ENCODE peak calls at places on chromosomes 12 and 14, in eight cellular contexts. P is GM12865, B is testis, Q is cardiac fibroblast, N is psoas muscle, F is tibial nerve, Z is lower lobe of right lung, K is A549. S is an unnamed sample.

GRCh38 chr14:69376439-69376838 is 21.7 kb downstream of the ERH start:
- DNase-seq in B (no peak), K (peak), N (no peak), F (no peak), Z (no peak), P (no peak), Q (peak), S (no peak)

GRCh38 chr14:69612014-69612758 is 790 bp downstream of the SUSD6 start:
- DNase-seq in F (peak), B (peak), Z (peak), K (no peak), N (peak), P (peak), Q (peak), S (peak)

GRCh38 chr12:98653866-98654493 is 8.9 kb downstream of the APAF1 start:
- DNase-seq in Z (no peak), N (no peak), B (no peak), K (peak), Q (peak), P (peak), F (no peak), S (peak)

GRCh38 chr12:91951571-91951970 is 194.1 kb downstream of the BTG1 start:
- DNase-seq in Z (no peak), B (no peak), N (no peak), K (no peak), Q (no peak), P (no peak), F (no peak), S (no peak)

GRCh38 chr12:109097435-109098141 is at the start of gene UNG:
- DNase-seq in N (peak), Z (peak), F (peak), K (peak), Q (peak), P (peak), B (peak), S (peak)

GRCh38 chr12:65696227-65696626 is 128.1 kb upstream of the HMGA2 start:
- DNase-seq in P (no peak), K (peak), Z (no peak), N (no peak), Q (no peak), B (no peak), F (no peak), S (peak)

GRCh38 chr12:33926095-33926494 is 96.2 kb upstream of the ALG10 start:
- DNase-seq in Q (no peak), B (no peak), N (no peak), F (no peak), P (no peak), Z (no peak), K (no peak), S (no peak)

GRCh38 chr12:38886064-38886463 is 19.3 kb downstream of the CPNE8 start:
- DNase-seq in P (no peak), F (no peak), N (peak), Q (peak), K (peak), B (no peak), Z (no peak), S (no peak)

GRCh38 chr12:42589465-42590323 is at the start of gene PRICKLE1:
- DNase-seq in Z (peak), P (peak), F (no peak), K (peak), B (peak), Q (peak), N (peak), S (peak)

GRCh38 chr12:1126089-1126488 is 135.1 kb downstream of the ERC1 start:
- DNase-seq in K (no peak), Q (no peak), F (no peak), N (no peak), Z (no peak), P (peak), B (no peak), S (no peak)

GRCh38 chr12:103279444-103279843 is 216.3 kb downstream of the C12orf42 start:
- DNase-seq in B (no peak), K (no peak), Q (no peak), P (peak), F (no peak), Z (no peak), N (no peak), S (no peak)

GRCh38 chr14:99930420-99931274 is 134.6 kb upstream of the EVL start:
- DNase-seq in Z (no peak), B (no peak), Q (peak), K (no peak), P (peak), F (peak), N (no peak), S (no peak)

GRCh38 chr12:25130741-25131188 is 64.2 kb downstream of the DNAI7 start:
- DNase-seq in N (no peak), P (peak), B (no peak), F (no peak), K (peak), Z (no peak), Q (peak), S (peak)

GRCh38 chr12:68905731-68906130 is 27.2 kb downstream of the CPM start:
- DNase-seq in K (no peak), Z (no peak), Q (no peak), N (no peak), F (no peak), B (no peak), P (no peak), S (no peak)

GRCh38 chr12:58046281-58046680 is 104.9 kb downstream of the ATP23 start:
- DNase-seq in K (no peak), Q (no peak), F (no peak), P (no peak), B (no peak), Z (no peak), N (no peak), S (no peak)

GRCh38 chr12:749871-750270 is 2.5 kb upstream of the WNK1 start:
- DNase-seq in Q (no peak), Z (no peak), P (peak), K (no peak), F (no peak), N (no peak), B (no peak), S (no peak)

GRCh38 chr12:15956010-15956409 is 44.9 kb downstream of the DERA start:
- DNase-seq in P (no peak), F (no peak), Q (no peak), Z (no peak), K (no peak), N (no peak), B (no peak), S (no peak)

GRCh38 chr12:109938947-109939346 is 38.9 kb downstream of the TCHP start:
- DNase-seq in P (no peak), Z (no peak), B (no peak), Q (no peak), N (no peak), K (no peak), F (no peak), S (no peak)

GRCh38 chr12:15590180-15590826 is 198.9 kb downstream of the EPS8 start:
- DNase-seq in Z (no peak), N (no peak), P (peak), K (peak), F (peak), Q (peak), B (peak), S (peak)

GRCh38 chr14:92108345-92109254 is 2.2 kb upstream of the ATXN3 start:
- DNase-seq in P (peak), N (no peak), F (no peak), K (no peak), Z (no peak), Q (no peak), B (peak), S (no peak)

GRCh38 chr12:66662179-66662578 is 16.7 kb downstream of the GRIP1 start:
- DNase-seq in N (no peak), F (no peak), Z (no peak), K (no peak), P (no peak), B (no peak), Q (no peak), S (no peak)

GRCh38 chr12:94954029-94954685 is 49.3 kb downstream of the NDUFA12 start:
- DNase-seq in Q (peak), N (no peak), K (peak), P (no peak), Z (no peak), F (no peak), B (no peak), S (peak)

GRCh38 chr12:12425616-12426015 is 68.7 kb downstream of the BORCS5 start:
- DNase-seq in B (no peak), K (no peak), Q (peak), F (no peak), P (no peak), Z (no peak), N (no peak), S (peak)

GRCh38 chr12:132465269-132466190 is 24.4 kb upstream of the FBRSL1 start:
- DNase-seq in K (no peak), P (no peak), N (peak), Q (no peak), B (no peak), F (no peak), Z (no peak), S (no peak)

GRCh38 chr14:70567791-70568190 is 32.7 kb downstream of the MED6 start:
- DNase-seq in F (no peak), B (peak), K (peak), Z (no peak), N (no peak), P (peak), Q (peak), S (peak)

GRCh38 chr12:18863769-18864500 is 126.0 kb downstream of the CAPZA3 start:
- DNase-seq in N (no peak), F (no peak), K (no peak), P (no peak), B (no peak), Z (no peak), Q (no peak), S (no peak)

GRCh38 chr12:83173250-83173649 is 486.5 kb downstream of the TMTC2 start:
- DNase-seq in Z (no peak), Q (no peak), F (no peak), P (no peak), B (no peak), N (no peak), K (no peak), S (no peak)

GRCh38 chr14:60723218-60724079 is 702 bp downstream of the SIX4 start:
- DNase-seq in Q (peak), B (peak), Z (peak), K (peak), P (peak), N (peak), F (no peak), S (peak)

GRCh38 chr14:74585406-74586335 is 26.4 kb downstream of the LTBP2 start:
- DNase-seq in F (no peak), P (no peak), Q (no peak), B (no peak), K (no peak), N (no peak), Z (peak), S (no peak)

GRCh38 chr14:24398943-24399801 is at the start of gene NYNRIN:
- DNase-seq in Z (peak), F (no peak), P (no peak), Q (no peak), N (peak), B (peak), K (no peak), S (peak)

GRCh38 chr14:24395609-24396580 is 2.9 kb upstream of the NYNRIN start:
- DNase-seq in P (no peak), N (no peak), F (no peak), B (no peak), Z (no peak), K (no peak), Q (peak), S (no peak)

GRCh38 chr14:24397639-24398297 is 1.0 kb upstream of the NYNRIN start:
- DNase-seq in Z (no peak), B (no peak), N (no peak), F (no peak), K (no peak), Q (no peak), P (no peak), S (peak)

GRCh38 chr14:24399981-24400718 is 1.3 kb downstream of the NYNRIN start:
- DNase-seq in B (no peak), K (no peak), Z (no peak), Q (no peak), N (no peak), P (no peak), F (no peak), S (no peak)

DNA sequence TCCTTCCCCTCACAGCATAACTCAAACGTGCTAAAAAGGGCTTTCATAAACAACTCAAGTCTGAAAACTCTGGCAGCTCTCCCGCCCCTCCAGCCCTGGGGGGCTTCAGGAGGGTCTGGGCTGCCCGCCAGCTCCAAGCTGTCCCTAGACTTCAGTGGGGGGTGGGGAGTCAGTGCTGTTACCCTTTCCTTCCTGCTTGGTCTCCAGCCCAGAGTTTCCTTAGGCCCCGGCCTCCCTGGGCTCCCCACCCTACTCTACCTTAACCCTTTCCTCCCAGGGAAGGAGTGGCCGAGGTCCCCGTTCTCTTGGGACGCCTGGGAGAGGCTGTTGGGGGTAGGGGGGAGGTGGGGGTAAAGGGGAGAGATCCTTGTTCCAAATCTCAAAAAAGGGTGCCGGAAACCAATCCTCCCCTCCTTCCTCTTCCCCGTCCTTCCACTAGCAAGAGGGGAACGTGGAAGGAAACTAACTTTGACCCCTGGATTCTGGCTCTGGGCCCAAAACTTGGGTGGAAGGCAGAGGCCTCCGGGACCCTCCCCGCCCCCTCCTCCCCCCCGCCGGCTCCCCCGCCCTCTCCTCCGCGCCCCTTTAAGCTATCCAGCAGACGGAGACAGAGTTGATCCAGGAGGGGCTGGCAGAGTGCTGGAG is 383 bp upstream of the NYNRIN start:
- DNase-seq in N (no peak), P (no peak), Q (peak), Z (no peak), K (no peak), F (no peak), B (no peak), S (peak)
- H3K4me3 ChIP-seq in N (peak), P (no peak), Q (peak), Z (peak), K (peak), F (peak), B (peak), S (no peak)

DNA sequence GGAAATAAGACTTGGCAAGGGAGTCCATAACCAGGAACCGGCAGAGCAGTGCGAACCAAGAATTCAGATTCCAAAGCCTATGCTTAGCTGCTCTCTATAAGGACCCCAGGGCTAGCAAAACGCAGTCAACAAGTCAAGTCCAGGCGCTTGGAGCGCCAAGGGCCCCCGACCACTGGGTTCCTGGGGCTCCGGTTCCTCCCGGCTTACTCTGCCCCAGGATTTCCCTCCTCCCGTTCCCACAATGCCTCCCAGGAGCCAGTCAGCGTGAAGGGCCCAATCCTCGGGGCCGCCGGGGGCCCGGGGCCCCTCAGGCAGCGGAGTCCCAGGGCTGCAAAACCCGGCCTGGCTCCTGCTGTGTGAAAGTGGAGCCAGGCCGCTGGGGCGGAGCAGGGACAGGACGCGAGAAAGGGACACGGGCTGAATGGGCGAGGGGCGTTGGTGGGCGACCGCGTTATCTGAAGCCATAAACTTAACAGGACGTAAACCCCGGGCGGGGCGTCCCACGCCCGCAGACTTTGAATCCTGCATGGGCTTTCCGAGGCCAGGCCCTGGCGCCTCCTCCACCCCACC is 1.5 kb downstream of the KRT8 start:
- DNase-seq in B (peak), Z (peak), Q (peak), F (peak), K (peak), P (peak), N (peak), S (peak)
- H3K4me3 ChIP-seq in B (peak), Z (peak), Q (peak), F (peak), K (peak), P (no peak), N (peak), S (peak)

GRCh38 chr12:54214553-54215374 is 26.0 kb upstream of the SMUG1 start:
- DNase-seq in N (peak), Q (peak), F (peak), K (peak), Z (peak), P (peak), B (peak), S (peak)

GRCh38 chr12:54217774-54218221 is 29.0 kb upstream of the SMUG1 start:
- DNase-seq in P (peak), N (no peak), B (peak), Q (peak), K (no peak), F (no peak), Z (no peak), S (no peak)

GRCh38 chr12:54215990-54216579 is 27.3 kb upstream of the SMUG1 start:
- DNase-seq in Q (no peak), B (no peak), K (peak), P (peak), N (no peak), Z (peak), F (no peak), S (no peak)

GRCh38 chr12:54216580-54217308 is 28.0 kb upstream of the SMUG1 start:
- DNase-seq in N (peak), P (peak), K (peak), Q (peak), B (peak), F (peak), Z (peak), S (peak)

GRCh38 chr12:54217309-54217661 is 28.5 kb upstream of the SMUG1 start:
- DNase-seq in N (no peak), Z (no peak), K (no peak), F (no peak), Q (no peak), B (no peak), P (no peak), S (no peak)
- H3K4me3 ChIP-seq in N (peak), Z (peak), K (peak), F (peak), Q (peak), B (no peak), P (peak), S (peak)

GRCh38 chr12:6646276-6647082 is 753 bp downstream of the ACRBP start:
- DNase-seq in F (no peak), Q (no peak), P (no peak), B (no peak), Z (no peak), K (no peak), N (no peak), S (no peak)
- H3K4me3 ChIP-seq in F (peak), Q (peak), P (peak), B (peak), Z (peak), K (no peak), N (peak), S (peak)

GRCh38 chr12:116455540-116456306 is 103.5 kb upstream of the MAP1LC3B2 start:
- DNase-seq in Z (no peak), K (peak), N (peak), Q (peak), P (no peak), F (peak), B (peak), S (peak)
- H3K4me3 ChIP-seq in Z (no peak), K (no peak), N (no peak), Q (no peak), P (no peak), F (no peak), B (no peak), S (no peak)

DNA sequence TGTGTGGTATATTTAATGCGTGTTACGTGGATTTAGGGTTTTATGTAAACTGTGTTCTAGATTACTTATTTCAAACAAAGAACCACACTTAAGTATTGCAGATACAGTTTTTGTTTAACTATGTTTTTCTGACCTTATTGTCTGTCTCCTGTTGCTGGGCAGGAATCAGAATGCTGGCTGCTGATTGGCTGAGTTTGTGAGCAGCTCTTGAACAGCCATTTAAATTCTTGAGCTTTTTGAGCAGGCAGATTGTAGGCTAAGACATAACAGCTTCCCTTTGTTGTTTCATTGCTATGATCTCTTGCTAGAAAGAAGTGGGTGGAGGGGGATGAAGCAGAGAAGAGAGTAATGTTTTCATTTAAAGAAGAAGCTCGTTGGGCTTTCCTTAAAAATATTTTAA is 52.2 kb downstream of the ATF7IP start:
- DNase-seq in Q (peak), B (peak), Z (peak), P (peak), F (peak), N (peak), K (peak), S (peak)
- H3K4me3 ChIP-seq in Q (no peak), B (no peak), Z (no peak), P (no peak), F (no peak), N (peak), K (no peak), S (no peak)